ENCODE peak calls at places on chromosomes 1 and 21, in seven cellular contexts. W is CD4-positive, CD25-positive, alpha-beta regulatory T cell; A is upper lobe of right lung; O is psoas muscle; B is kidney; N is esophagus squamous epithelium; M is adrenal gland. Z is an unnamed sample. For H3K36me3, the result is how much of the 10 kb centered on the place peaks cover.

GRCh38 chr21:46124926-46125845 is 27.3 kb downstream of the COL6A2 start:
- DNase-seq in N (no peak), O (peak), A (peak), W (no peak), B (peak), M (peak), Z (peak)

GRCh38 chr1:162168935-162169545 is 99.5 kb downstream of the NOS1AP start:
- DNase-seq in A (no peak), N (no peak), O (no peak), W (no peak), B (no peak), M (no peak), Z (no peak)

GRCh38 chr1:155174334-155175280 is 958 bp downstream of the TRIM46 start:
- DNase-seq in N (no peak), A (peak), B (peak), O (no peak), W (peak), M (peak), Z (no peak)

GRCh38 chr1:230792691-230793462 is 45.7 kb downstream of the CAPN9 start:
- DNase-seq in W (no peak), N (no peak), O (no peak), B (no peak), M (no peak), A (no peak), Z (no peak)

GRCh38 chr1:8077120-8077573 is 51.0 kb upstream of the ERRFI1 start:
- DNase-seq in M (peak), N (no peak), A (peak), B (peak), O (peak), W (no peak), Z (peak)

GRCh38 chr1:210657806-210658205 is 329.1 kb downstream of the HHAT start:
- DNase-seq in B (no peak), A (no peak), M (no peak), W (no peak), O (no peak), N (no peak), Z (no peak)

GRCh38 chr1:87841332-87841731 is 512.7 kb downstream of the LMO4 start:
- DNase-seq in N (no peak), A (no peak), B (no peak), W (no peak), O (no peak), M (no peak), Z (no peak)

GRCh38 chr1:31354266-31354665 is 18.6 kb downstream of the FABP3 start:
- DNase-seq in N (no peak), W (no peak), M (peak), A (no peak), O (no peak), B (no peak), Z (no peak)

GRCh38 chr1:34086561-34086960 is 78.5 kb downstream of the CSMD2 start:
- DNase-seq in A (no peak), W (no peak), N (no peak), O (no peak), B (no peak), M (no peak), Z (no peak)

GRCh38 chr1:217135987-217136894 is 413.0 kb upstream of the ESRRG start:
- DNase-seq in A (no peak), N (no peak), O (no peak), B (peak), M (no peak), W (no peak), Z (no peak)

GRCh38 chr21:44542716-44543115 is 2.7 kb upstream of the KRTAP10-1 start:
- DNase-seq in A (no peak), W (no peak), M (no peak), N (no peak), O (no peak), B (no peak), Z (no peak)

GRCh38 chr1:30465096-30465495 is 258.3 kb downstream of the MATN1 start:
- DNase-seq in O (no peak), N (no peak), W (no peak), A (peak), B (peak), M (no peak), Z (no peak)

GRCh38 chr1:85677656-85678055 is 30.6 kb downstream of the ZNHIT6 start:
- DNase-seq in W (no peak), O (no peak), B (no peak), A (no peak), N (no peak), M (no peak), Z (no peak)

GRCh38 chr1:2466834-2467554 is 9.1 kb upstream of the PLCH2 start:
- DNase-seq in A (no peak), O (no peak), N (no peak), B (no peak), W (peak), M (no peak), Z (no peak)

GRCh38 chr1:219465247-219466093 is 147.4 kb downstream of the ZC3H11B start:
- DNase-seq in B (no peak), N (no peak), A (no peak), M (no peak), O (no peak), W (no peak), Z (no peak)

GRCh38 chr1:155192346-155193274 is 15.1 kb downstream of the THBS3 start:
- DNase-seq in B (peak), W (peak), M (no peak), A (peak), N (no peak), O (no peak), Z (peak)

GRCh38 chr1:9629445-9630201 is 21.9 kb upstream of the PIK3CD start:
- DNase-seq in M (peak), N (peak), B (no peak), O (peak), A (peak), W (peak), Z (peak)

GRCh38 chr1:21764615-21765423 is 18.1 kb downstream of the USP48 start:
- DNase-seq in B (no peak), W (no peak), M (peak), A (no peak), O (peak), N (no peak), Z (no peak)

GRCh38 chr1:178938959-178939317 is 68.1 kb upstream of the ANGPTL1 start:
- DNase-seq in B (peak), W (no peak), O (peak), M (peak), A (no peak), N (no peak), Z (no peak)

GRCh38 chr1:23627065-23627464 is 64.5 kb upstream of the RPL11 start:
- DNase-seq in N (no peak), B (no peak), O (no peak), M (no peak), A (no peak), W (peak), Z (peak)

GRCh38 chr1:154809436-154810413 is 60.4 kb downstream of the KCNN3 start:
- DNase-seq in O (peak), W (no peak), M (peak), A (no peak), B (no peak), N (no peak), Z (no peak)

GRCh38 chr1:244356371-244356770 is 95.3 kb downstream of the ADSS2 start:
- DNase-seq in B (no peak), W (no peak), N (no peak), M (no peak), A (no peak), O (no peak), Z (no peak)

GRCh38 chr1:207892764-207893163 is 18.2 kb downstream of the CD34 start:
- DNase-seq in M (no peak), A (no peak), W (no peak), N (no peak), O (no peak), B (no peak), Z (no peak)

GRCh38 chr1:55064861-55065263 is 25.5 kb downstream of the PCSK9 start:
- DNase-seq in M (no peak), A (peak), O (no peak), N (no peak), B (no peak), W (no peak), Z (no peak)

GRCh38 chr1:20211511-20211931 is 25.2 kb upstream of the PLA2G2C start:
- DNase-seq in N (no peak), A (no peak), O (no peak), W (no peak), M (peak), B (peak), Z (no peak)

GRCh38 chr1:2544875-2545638 is 11.1 kb upstream of the TNFRSF14 start:
- DNase-seq in W (no peak), A (no peak), N (no peak), O (no peak), M (peak), B (no peak), Z (no peak)

GRCh38 chr21:42650441-42651421 is 2.7 kb upstream of the PDE9A start:
- DNase-seq in W (no peak), O (peak), M (no peak), A (no peak), B (peak), N (no peak), Z (no peak)

GRCh38 chr1:145771056-145771455 is 51.8 kb downstream of the CD160 start:
- DNase-seq in O (no peak), M (no peak), W (no peak), B (no peak), N (no peak), A (no peak), Z (no peak)

GRCh38 chr1:221440658-221441057 is 301.2 kb downstream of the DUSP10 start:
- DNase-seq in M (no peak), B (no peak), O (no peak), A (no peak), W (no peak), N (no peak), Z (no peak)

GRCh38 chr21:42695324-42696025 is 42.1 kb downstream of the PDE9A start:
- DNase-seq in A (peak), N (no peak), M (peak), B (no peak), O (no peak), W (no peak), Z (no peak)

GRCh38 chr1:16248007-16248436 is 11.0 kb upstream of the CPLANE2 start:
- DNase-seq in B (no peak), M (no peak), N (no peak), A (peak), W (no peak), O (no peak), Z (no peak)

GRCh38 chr1:16246961-16247360 is 10.0 kb upstream of the CPLANE2 start:
- DNase-seq in W (no peak), A (no peak), B (no peak), M (no peak), O (no peak), N (no peak), Z (no peak)

GRCh38 chr1:16249838-16250241 is 12.9 kb upstream of the CPLANE2 start:
- DNase-seq in N (no peak), O (peak), W (no peak), M (peak), A (peak), B (peak), Z (no peak)

GRCh38 chr1:16250547-16251251 is 13.7 kb upstream of the CPLANE2 start:
- DNase-seq in A (peak), N (no peak), B (no peak), W (no peak), O (no peak), M (no peak), Z (no peak)

DNA sequence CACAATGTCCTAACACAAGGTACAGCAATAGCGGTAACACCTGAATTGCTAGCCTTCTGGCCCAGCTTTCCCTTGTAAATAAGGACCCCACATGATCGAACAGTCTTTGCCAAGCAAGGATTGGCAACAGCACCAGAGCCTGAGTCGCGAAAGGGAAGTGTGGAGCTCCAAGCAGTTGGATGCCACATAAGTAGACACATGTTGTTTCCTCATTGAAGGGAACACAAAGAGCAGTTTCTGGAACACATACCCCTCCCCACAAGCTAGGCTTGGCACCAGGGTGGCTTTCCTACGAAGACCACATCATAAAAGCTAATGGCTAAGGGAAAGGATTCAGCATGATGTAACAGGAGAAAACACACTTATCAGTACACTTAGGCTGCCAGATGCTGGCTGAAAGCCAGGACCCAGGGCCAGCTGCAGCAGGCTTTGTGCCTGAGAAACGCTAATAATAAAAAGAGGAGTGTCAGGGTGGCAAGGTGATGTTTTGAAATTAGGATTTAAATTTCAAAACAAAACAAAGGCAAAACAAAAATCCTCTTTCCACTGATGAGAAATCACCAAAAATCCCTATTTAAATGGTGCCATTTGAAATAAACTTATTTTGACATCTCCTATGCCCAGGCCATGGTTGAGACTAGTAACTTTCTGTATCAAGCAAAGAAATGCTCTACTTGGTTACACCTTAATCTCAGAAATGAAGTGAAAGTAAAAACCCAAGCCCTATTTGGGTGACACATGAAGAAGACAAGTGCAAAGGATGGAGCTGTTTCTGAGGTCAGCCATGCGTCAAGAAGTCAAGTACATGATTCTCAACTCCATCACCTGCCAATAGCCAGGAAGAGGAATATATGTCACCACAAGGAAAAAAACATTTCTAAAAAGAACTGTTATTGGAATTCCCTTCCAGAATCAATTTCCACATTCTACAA is 11.9 kb upstream of the CPLANE2 start:
- DNase-seq in W (no peak), B (peak), M (peak), O (peak), N (no peak), A (peak), Z (peak)
- H3K36me3 ChIP-seq in W (half or more), B (under half), M (under half), O (under half), N (half or more), A (under half), Z (half or more)

DNA sequence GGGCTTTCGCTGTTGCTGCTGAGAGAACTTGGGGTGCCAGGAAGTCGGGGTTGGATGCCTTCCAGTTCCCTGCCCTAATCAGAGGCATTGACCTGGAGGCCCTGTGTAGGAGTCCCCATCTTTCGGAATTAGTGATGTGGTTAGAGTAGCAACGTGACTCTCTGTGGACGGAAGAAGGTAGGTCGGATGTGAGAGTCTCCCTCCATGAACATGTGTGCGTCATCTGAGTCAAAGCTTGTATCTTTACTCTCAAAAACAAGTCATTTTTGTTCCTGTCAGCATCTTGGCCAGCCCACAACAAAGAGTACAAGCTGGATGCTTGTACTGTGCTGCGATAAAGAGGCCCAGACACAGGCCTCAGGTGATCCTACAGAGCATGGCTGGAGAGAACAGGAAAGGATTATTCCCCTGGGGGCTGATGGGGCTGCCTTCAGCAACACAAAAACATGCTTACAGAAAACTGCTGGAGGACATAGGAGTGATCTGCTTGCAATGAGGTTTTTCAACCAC is 31.0 kb upstream of the IL10 start:
- DNase-seq in W (peak), B (no peak), A (no peak), O (no peak), N (no peak), M (no peak), Z (no peak)
- H3K27ac ChIP-seq in W (peak), B (no peak), A (peak), O (no peak), N (no peak), M (no peak), Z (peak)

DNA sequence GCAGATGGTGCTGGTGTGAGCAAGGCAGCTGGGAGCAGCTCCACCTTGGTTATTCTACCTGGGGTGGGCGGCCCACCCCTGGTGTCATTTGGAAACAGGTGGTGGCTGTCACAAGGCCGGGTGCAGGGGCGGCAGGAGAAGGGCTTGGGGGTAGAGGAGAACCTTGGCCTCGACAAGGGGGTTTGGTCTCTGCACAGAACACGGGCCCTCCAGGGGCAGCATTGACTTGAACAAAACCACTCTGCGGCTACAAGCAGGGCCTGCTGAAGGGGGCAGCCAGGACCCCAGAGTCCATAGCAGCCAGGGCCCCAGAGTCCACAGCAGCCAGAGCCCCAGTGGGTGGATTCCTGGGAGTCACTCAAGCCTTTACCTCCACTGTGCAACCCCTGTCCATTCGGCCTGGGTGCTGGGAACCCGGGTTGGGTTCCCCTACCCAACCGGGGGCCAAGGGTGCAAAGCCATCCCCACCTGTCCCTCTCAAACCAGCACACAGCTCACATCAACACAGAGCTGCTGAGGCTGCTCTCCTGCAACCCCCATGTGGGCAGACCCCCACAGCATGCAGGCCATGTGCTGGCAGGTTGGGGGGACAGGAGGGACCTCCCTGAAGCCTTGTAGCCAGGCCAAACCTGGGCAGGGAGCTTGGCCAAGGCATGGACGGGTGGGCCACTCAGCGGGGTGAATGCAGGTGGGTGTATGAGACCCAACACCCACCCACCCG is 7.7 kb downstream of the TRIM11 start:
- DNase-seq in W (no peak), B (peak), N (no peak), M (no peak), O (no peak), A (peak), Z (no peak)
- H3K36me3 ChIP-seq in W (under half), B (under half), N (half or more), M (half or more), O (under half), A (half or more), Z (half or more)

GRCh38 chr1:233224291-233224690 is 71.2 kb downstream of the PCNX2 start:
- DNase-seq in N (no peak), B (no peak), M (no peak), A (no peak), W (no peak), O (no peak), Z (no peak)
- H3K27ac ChIP-seq in N (no peak), B (no peak), M (no peak), A (no peak), W (no peak), O (no peak), Z (no peak)

GRCh38 chr1:222663535-222663934 is 45.6 kb downstream of the MIA3 start:
- DNase-seq in W (no peak), A (no peak), M (no peak), N (no peak), B (no peak), O (no peak), Z (no peak)
- H3K36me3 ChIP-seq in W (half or more), A (half or more), M (half or more), N (half or more), B (half or more), O (half or more), Z (half or more)